ENCODE peak calls at places on chromosomes 1 and 21, in ten cellular contexts. One of them, this sample, is unnamed.

GRCh38 chr1:26697441-26697977 is 1.7 kb downstream of the ARID1A start:
- DNase-seq in AG08396: no peak
- DNase-seq in stimulated activated CD4-positive, alpha-beta T cell treated with anti-CD3 and anti-CD28 coated beads, Interleukin-12 subunit alpha, Interleukin-12 subunit beta, amount 100 ng/mL, for 4 hours: no peak
- DNase-seq in anterior cingulate cortex: no peak
- DNase-seq in effector CD4-positive, alpha-beta T cell: peak
- DNase-seq in astrocyte of the spinal cord: no peak
- DNase-seq in C1 segment of cervical spinal cord: peak
- DNase-seq in activated CD4-positive, alpha-beta T cell treated with anti-CD3 and anti-CD28 coated beads for 24 hours: no peak
- DNase-seq in WTC11: no peak
- DNase-seq in fibroblast of pulmonary artery: no peak
- DNase-seq in this sample: no peak

GRCh38 chr1:94843430-94843829 is 23.3 kb downstream of the SLC44A3 start:
- DNase-seq in fibroblast of pulmonary artery: no peak
- DNase-seq in WTC11: no peak
- DNase-seq in effector CD4-positive, alpha-beta T cell: no peak
- DNase-seq in anterior cingulate cortex: no peak
- DNase-seq in astrocyte of the spinal cord: no peak
- DNase-seq in stimulated activated CD4-positive, alpha-beta T cell treated with anti-CD3 and anti-CD28 coated beads, Interleukin-12 subunit alpha, Interleukin-12 subunit beta, amount 100 ng/mL, for 4 hours: no peak
- DNase-seq in activated CD4-positive, alpha-beta T cell treated with anti-CD3 and anti-CD28 coated beads for 24 hours: no peak
- DNase-seq in AG08396: no peak
- DNase-seq in C1 segment of cervical spinal cord: no peak
- DNase-seq in this sample: no peak

GRCh38 chr21:38277501-38278111 is 20.8 kb downstream of the KCNJ15 start:
- DNase-seq in AG08396: peak
- DNase-seq in effector CD4-positive, alpha-beta T cell: no peak
- DNase-seq in C1 segment of cervical spinal cord: no peak
- DNase-seq in fibroblast of pulmonary artery: peak
- DNase-seq in activated CD4-positive, alpha-beta T cell treated with anti-CD3 and anti-CD28 coated beads for 24 hours: no peak
- DNase-seq in stimulated activated CD4-positive, alpha-beta T cell treated with anti-CD3 and anti-CD28 coated beads, Interleukin-12 subunit alpha, Interleukin-12 subunit beta, amount 100 ng/mL, for 4 hours: no peak
- DNase-seq in WTC11: no peak
- DNase-seq in anterior cingulate cortex: no peak
- DNase-seq in astrocyte of the spinal cord: peak
- DNase-seq in this sample: peak

GRCh38 chr1:88191917-88192316 is 492.2 kb upstream of the PKN2 start:
- DNase-seq in fibroblast of pulmonary artery: no peak
- DNase-seq in C1 segment of cervical spinal cord: no peak
- DNase-seq in effector CD4-positive, alpha-beta T cell: no peak
- DNase-seq in activated CD4-positive, alpha-beta T cell treated with anti-CD3 and anti-CD28 coated beads for 24 hours: no peak
- DNase-seq in AG08396: no peak
- DNase-seq in astrocyte of the spinal cord: no peak
- DNase-seq in stimulated activated CD4-positive, alpha-beta T cell treated with anti-CD3 and anti-CD28 coated beads, Interleukin-12 subunit alpha, Interleukin-12 subunit beta, amount 100 ng/mL, for 4 hours: no peak
- DNase-seq in anterior cingulate cortex: no peak
- DNase-seq in WTC11: no peak
- DNase-seq in this sample: no peak

GRCh38 chr1:220007438-220007837 is 38.9 kb downstream of the EPRS1 start:
- DNase-seq in C1 segment of cervical spinal cord: no peak
- DNase-seq in stimulated activated CD4-positive, alpha-beta T cell treated with anti-CD3 and anti-CD28 coated beads, Interleukin-12 subunit alpha, Interleukin-12 subunit beta, amount 100 ng/mL, for 4 hours: no peak
- DNase-seq in anterior cingulate cortex: no peak
- DNase-seq in AG08396: peak
- DNase-seq in effector CD4-positive, alpha-beta T cell: no peak
- DNase-seq in fibroblast of pulmonary artery: no peak
- DNase-seq in WTC11: no peak
- DNase-seq in activated CD4-positive, alpha-beta T cell treated with anti-CD3 and anti-CD28 coated beads for 24 hours: no peak
- DNase-seq in astrocyte of the spinal cord: no peak
- DNase-seq in this sample: no peak

GRCh38 chr1:205229399-205229861 is 1.7 kb downstream of the TMCC2 start:
- DNase-seq in fibroblast of pulmonary artery: peak
- DNase-seq in stimulated activated CD4-positive, alpha-beta T cell treated with anti-CD3 and anti-CD28 coated beads, Interleukin-12 subunit alpha, Interleukin-12 subunit beta, amount 100 ng/mL, for 4 hours: peak
- DNase-seq in activated CD4-positive, alpha-beta T cell treated with anti-CD3 and anti-CD28 coated beads for 24 hours: peak
- DNase-seq in AG08396: peak
- DNase-seq in WTC11: peak
- DNase-seq in effector CD4-positive, alpha-beta T cell: peak
- DNase-seq in astrocyte of the spinal cord: peak
- DNase-seq in anterior cingulate cortex: peak
- DNase-seq in C1 segment of cervical spinal cord: peak
- DNase-seq in this sample: peak

GRCh38 chr1:166888710-166889109 is 12.6 kb upstream of the TADA1 start:
- DNase-seq in anterior cingulate cortex: no peak
- DNase-seq in AG08396: no peak
- DNase-seq in fibroblast of pulmonary artery: no peak
- DNase-seq in C1 segment of cervical spinal cord: no peak
- DNase-seq in effector CD4-positive, alpha-beta T cell: no peak
- DNase-seq in activated CD4-positive, alpha-beta T cell treated with anti-CD3 and anti-CD28 coated beads for 24 hours: no peak
- DNase-seq in WTC11: no peak
- DNase-seq in stimulated activated CD4-positive, alpha-beta T cell treated with anti-CD3 and anti-CD28 coated beads, Interleukin-12 subunit alpha, Interleukin-12 subunit beta, amount 100 ng/mL, for 4 hours: no peak
- DNase-seq in astrocyte of the spinal cord: no peak
- DNase-seq in this sample: no peak

GRCh38 chr21:38880578-38880966 is 74.8 kb downstream of the ETS2 start:
- DNase-seq in anterior cingulate cortex: no peak
- DNase-seq in stimulated activated CD4-positive, alpha-beta T cell treated with anti-CD3 and anti-CD28 coated beads, Interleukin-12 subunit alpha, Interleukin-12 subunit beta, amount 100 ng/mL, for 4 hours: no peak
- DNase-seq in effector CD4-positive, alpha-beta T cell: no peak
- DNase-seq in AG08396: no peak
- DNase-seq in fibroblast of pulmonary artery: no peak
- DNase-seq in activated CD4-positive, alpha-beta T cell treated with anti-CD3 and anti-CD28 coated beads for 24 hours: no peak
- DNase-seq in C1 segment of cervical spinal cord: no peak
- DNase-seq in astrocyte of the spinal cord: no peak
- DNase-seq in WTC11: no peak
- DNase-seq in this sample: no peak

GRCh38 chr1:224894915-224895314 is 34.6 kb upstream of the DNAH14 start:
- DNase-seq in WTC11: no peak
- DNase-seq in stimulated activated CD4-positive, alpha-beta T cell treated with anti-CD3 and anti-CD28 coated beads, Interleukin-12 subunit alpha, Interleukin-12 subunit beta, amount 100 ng/mL, for 4 hours: no peak
- DNase-seq in effector CD4-positive, alpha-beta T cell: no peak
- DNase-seq in astrocyte of the spinal cord: peak
- DNase-seq in fibroblast of pulmonary artery: peak
- DNase-seq in activated CD4-positive, alpha-beta T cell treated with anti-CD3 and anti-CD28 coated beads for 24 hours: no peak
- DNase-seq in AG08396: peak
- DNase-seq in anterior cingulate cortex: no peak
- DNase-seq in C1 segment of cervical spinal cord: no peak
- DNase-seq in this sample: no peak

GRCh38 chr1:10495942-10496341 is 21.2 kb downstream of the PEX14 start:
- DNase-seq in AG08396: no peak
- DNase-seq in C1 segment of cervical spinal cord: no peak
- DNase-seq in effector CD4-positive, alpha-beta T cell: no peak
- DNase-seq in stimulated activated CD4-positive, alpha-beta T cell treated with anti-CD3 and anti-CD28 coated beads, Interleukin-12 subunit alpha, Interleukin-12 subunit beta, amount 100 ng/mL, for 4 hours: no peak
- DNase-seq in WTC11: no peak
- DNase-seq in anterior cingulate cortex: no peak
- DNase-seq in astrocyte of the spinal cord: no peak
- DNase-seq in fibroblast of pulmonary artery: no peak
- DNase-seq in activated CD4-positive, alpha-beta T cell treated with anti-CD3 and anti-CD28 coated beads for 24 hours: no peak
- DNase-seq in this sample: no peak

GRCh38 chr21:31476551-31477120 is 132.6 kb upstream of the TIAM1 start:
- DNase-seq in activated CD4-positive, alpha-beta T cell treated with anti-CD3 and anti-CD28 coated beads for 24 hours: no peak
- DNase-seq in astrocyte of the spinal cord: no peak
- DNase-seq in stimulated activated CD4-positive, alpha-beta T cell treated with anti-CD3 and anti-CD28 coated beads, Interleukin-12 subunit alpha, Interleukin-12 subunit beta, amount 100 ng/mL, for 4 hours: no peak
- DNase-seq in AG08396: no peak
- DNase-seq in fibroblast of pulmonary artery: peak
- DNase-seq in C1 segment of cervical spinal cord: peak
- DNase-seq in WTC11: no peak
- DNase-seq in anterior cingulate cortex: no peak
- DNase-seq in effector CD4-positive, alpha-beta T cell: no peak
- DNase-seq in this sample: no peak

GRCh38 chr1:226820935-226821718 is 49.3 kb upstream of the PSEN2 start:
- DNase-seq in astrocyte of the spinal cord: peak
- DNase-seq in AG08396: peak
- DNase-seq in C1 segment of cervical spinal cord: no peak
- DNase-seq in stimulated activated CD4-positive, alpha-beta T cell treated with anti-CD3 and anti-CD28 coated beads, Interleukin-12 subunit alpha, Interleukin-12 subunit beta, amount 100 ng/mL, for 4 hours: no peak
- DNase-seq in activated CD4-positive, alpha-beta T cell treated with anti-CD3 and anti-CD28 coated beads for 24 hours: no peak
- DNase-seq in anterior cingulate cortex: no peak
- DNase-seq in fibroblast of pulmonary artery: peak
- DNase-seq in WTC11: no peak
- DNase-seq in effector CD4-positive, alpha-beta T cell: no peak
- DNase-seq in this sample: peak

GRCh38 chr1:152109998-152110294 is 5.3 kb downstream of the TCHH start:
- DNase-seq in stimulated activated CD4-positive, alpha-beta T cell treated with anti-CD3 and anti-CD28 coated beads, Interleukin-12 subunit alpha, Interleukin-12 subunit beta, amount 100 ng/mL, for 4 hours: no peak
- DNase-seq in anterior cingulate cortex: no peak
- DNase-seq in astrocyte of the spinal cord: no peak
- DNase-seq in AG08396: no peak
- DNase-seq in fibroblast of pulmonary artery: peak
- DNase-seq in WTC11: no peak
- DNase-seq in C1 segment of cervical spinal cord: no peak
- DNase-seq in effector CD4-positive, alpha-beta T cell: no peak
- DNase-seq in activated CD4-positive, alpha-beta T cell treated with anti-CD3 and anti-CD28 coated beads for 24 hours: no peak
- DNase-seq in this sample: no peak

GRCh38 chr1:39737546-39738169 is 1.0 kb upstream of the PPIE start:
- DNase-seq in AG08396: no peak
- DNase-seq in WTC11: no peak
- DNase-seq in anterior cingulate cortex: no peak
- DNase-seq in C1 segment of cervical spinal cord: no peak
- DNase-seq in effector CD4-positive, alpha-beta T cell: no peak
- DNase-seq in activated CD4-positive, alpha-beta T cell treated with anti-CD3 and anti-CD28 coated beads for 24 hours: no peak
- DNase-seq in stimulated activated CD4-positive, alpha-beta T cell treated with anti-CD3 and anti-CD28 coated beads, Interleukin-12 subunit alpha, Interleukin-12 subunit beta, amount 100 ng/mL, for 4 hours: no peak
- DNase-seq in fibroblast of pulmonary artery: peak
- DNase-seq in astrocyte of the spinal cord: peak
- DNase-seq in this sample: no peak

GRCh38 chr1:81819613-81820012 is 18.9 kb downstream of the ADGRL2 start:
- DNase-seq in fibroblast of pulmonary artery: no peak
- DNase-seq in WTC11: no peak
- DNase-seq in AG08396: no peak
- DNase-seq in stimulated activated CD4-positive, alpha-beta T cell treated with anti-CD3 and anti-CD28 coated beads, Interleukin-12 subunit alpha, Interleukin-12 subunit beta, amount 100 ng/mL, for 4 hours: no peak
- DNase-seq in anterior cingulate cortex: no peak
- DNase-seq in C1 segment of cervical spinal cord: no peak
- DNase-seq in effector CD4-positive, alpha-beta T cell: no peak
- DNase-seq in astrocyte of the spinal cord: no peak
- DNase-seq in activated CD4-positive, alpha-beta T cell treated with anti-CD3 and anti-CD28 coated beads for 24 hours: no peak
- DNase-seq in this sample: no peak

GRCh38 chr1:81472387-81472786 is 328.3 kb upstream of the ADGRL2 start:
- DNase-seq in anterior cingulate cortex: no peak
- DNase-seq in stimulated activated CD4-positive, alpha-beta T cell treated with anti-CD3 and anti-CD28 coated beads, Interleukin-12 subunit alpha, Interleukin-12 subunit beta, amount 100 ng/mL, for 4 hours: no peak
- DNase-seq in fibroblast of pulmonary artery: no peak
- DNase-seq in astrocyte of the spinal cord: no peak
- DNase-seq in WTC11: peak
- DNase-seq in activated CD4-positive, alpha-beta T cell treated with anti-CD3 and anti-CD28 coated beads for 24 hours: no peak
- DNase-seq in effector CD4-positive, alpha-beta T cell: no peak
- DNase-seq in C1 segment of cervical spinal cord: no peak
- DNase-seq in AG08396: no peak
- DNase-seq in this sample: no peak